ENCODE peak calls at places on chromosome 22, in seven cellular contexts. W, U, T, A, L, X and Q are unnamed samples.

GRCh38 chr22:37563153-37564081 is 3.1 kb downstream of the CDC42EP1 start:
- ATAC-seq in W (no peak), U (peak; percentile 3), T (peak; percentile 21), A (peak; percentile 0), L (peak; percentile 35), X (no peak), Q (peak; percentile 72)

GRCh38 chr22:38211556-38211955 is 9.8 kb downstream of the MAFF start:
- ATAC-seq in W (no peak), U (no peak), T (no peak), A (no peak), L (no peak), X (no peak), Q (no peak)

GRCh38 chr22:26590525-26590858 is 560 bp upstream of the TPST2 start:
- ATAC-seq in W (no peak), U (no peak), T (peak; percentile 10), A (peak; percentile 46), L (no peak), X (no peak), Q (peak; percentile 17)

GRCh38 chr22:41567452-41567768 is 6.6 kb downstream of the CSDC2 start:
- ATAC-seq in W (no peak), U (no peak), T (no peak), A (no peak), L (no peak), X (no peak), Q (no peak)

GRCh38 chr22:48717883-48718817 is 1109.5 kb downstream of the BRD1 start:
- ATAC-seq in W (no peak), U (no peak), T (no peak), A (no peak), L (no peak), X (no peak), Q (no peak)

GRCh38 chr22:45072322-45072903 is 62.6 kb upstream of the PHF21B start:
- ATAC-seq in W (no peak), U (peak; percentile 97), T (no peak), A (no peak), L (peak; percentile 83), X (no peak), Q (no peak)

GRCh38 chr22:26777402-26777801 is 120.0 kb downstream of the MIAT start:
- ATAC-seq in W (peak; percentile 60), U (no peak), T (no peak), A (no peak), L (no peak), X (no peak), Q (peak; percentile 50)

GRCh38 chr22:37186228-37186996 is 1.6 kb downstream of the C1QTNF6 start:
- ATAC-seq in W (no peak), U (peak; percentile 68), T (peak; percentile 44), A (peak; percentile 45), L (peak; percentile 57), X (peak; percentile 90), Q (no peak)

GRCh38 chr22:38016182-38017078 is 32.1 kb upstream of the SOX10 start:
- ATAC-seq in W (no peak), U (peak; percentile 51), T (no peak), A (peak; percentile 18), L (no peak), X (no peak), Q (no peak)

GRCh38 chr22:48782817-48783511 is 1044.7 kb downstream of the BRD1 start:
- ATAC-seq in W (no peak), U (peak; percentile 75), T (peak; percentile 16), A (no peak), L (no peak), X (no peak), Q (no peak)

GRCh38 chr22:37328017-37328416 is 45.7 kb downstream of the CYTH4 start:
- ATAC-seq in W (no peak), U (peak; percentile 39), T (no peak), A (no peak), L (no peak), X (no peak), Q (no peak)

GRCh38 chr22:40281717-40282116 is 64.6 kb upstream of the ADSL start:
- ATAC-seq in W (no peak), U (no peak), T (no peak), A (no peak), L (no peak), X (no peak), Q (no peak)

DNA sequence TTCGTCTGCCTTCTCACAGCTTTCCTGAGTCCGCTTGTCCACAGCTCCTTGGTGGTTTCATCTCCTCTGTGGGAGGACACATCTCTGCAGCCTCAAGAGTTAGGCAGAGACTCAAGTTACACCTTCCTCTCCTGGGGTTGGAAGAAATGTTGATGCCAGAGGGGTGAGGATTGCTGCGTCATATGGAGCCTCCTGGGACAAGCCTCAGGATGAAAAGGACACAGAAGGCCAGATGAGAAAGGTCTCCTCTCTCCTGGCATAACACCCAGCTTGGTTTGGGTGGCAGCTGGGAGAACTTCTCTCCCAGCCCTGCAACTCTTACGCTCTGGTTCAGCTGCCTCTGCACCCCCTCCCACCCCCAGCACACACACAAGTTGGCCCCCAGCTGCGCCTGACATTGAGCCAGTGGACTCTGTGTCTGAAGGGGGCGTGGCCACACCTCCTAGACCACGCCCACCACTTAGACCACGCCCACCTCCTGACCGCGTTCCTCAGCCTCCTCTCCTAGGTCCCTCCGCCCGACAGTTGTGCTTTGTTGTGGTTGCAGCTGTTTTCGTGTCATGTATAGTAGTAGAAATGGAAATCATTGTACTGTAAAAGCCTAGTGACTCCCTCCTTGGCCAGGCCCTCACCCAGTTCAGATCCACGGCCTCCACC is 11.7 kb downstream of the RASD2 start:
- ATAC-seq in W (no peak), U (peak; percentile 87), T (peak; percentile 61), A (no peak), L (no peak), X (peak; percentile 84), Q (no peak)
- TF ChIP-seq POLR2A in W (no peak), U (no peak), T (no peak), A (no peak), L (no peak), X (no peak), Q (no peak)

GRCh38 chr22:36156515-36157419 is 3.8 kb downstream of the APOL3 start:
- ATAC-seq in W (peak; percentile 66), U (no peak), T (peak; percentile 60), A (peak; percentile 83), L (no peak), X (peak; percentile 43), Q (peak; percentile 84)
- TF ChIP-seq POLR2A in W (no peak), U (no peak), T (no peak), A (peak; percentile 28), L (no peak), X (no peak), Q (no peak)

DNA sequence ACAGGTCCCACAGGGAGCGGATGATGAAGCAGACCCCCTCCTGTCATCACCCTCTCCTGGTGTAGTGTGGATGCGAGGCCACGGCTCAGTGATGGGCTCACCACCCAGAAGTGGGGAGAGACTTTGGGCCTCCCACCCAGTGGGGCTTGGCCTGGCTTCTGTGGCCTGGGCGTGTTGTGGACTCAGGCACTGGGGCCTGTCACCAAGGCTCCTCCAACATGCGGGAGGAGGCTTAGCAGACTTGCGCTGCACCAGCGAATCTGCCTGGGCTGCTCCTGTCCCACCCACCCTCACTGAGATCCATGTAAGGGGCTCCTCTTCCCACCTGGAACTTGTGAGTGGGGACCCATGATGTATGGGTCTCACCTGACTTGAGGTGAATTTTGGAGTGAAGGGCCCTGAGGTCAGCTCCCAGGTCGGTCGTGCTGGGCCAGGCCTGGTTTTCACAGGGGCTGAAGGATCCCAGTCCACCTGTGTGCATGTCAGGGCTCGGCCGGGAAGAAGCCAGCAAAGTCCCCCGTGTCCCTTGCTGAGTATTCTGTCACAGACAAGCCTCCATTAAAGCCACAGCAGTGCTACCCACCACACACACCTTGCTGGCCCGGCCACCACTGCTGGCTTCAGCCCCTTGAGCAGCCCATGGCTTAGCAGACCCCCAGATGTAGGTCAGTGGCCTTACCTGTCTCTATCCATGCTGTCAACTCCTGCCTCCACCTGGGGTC is 4.2 kb downstream of the THAP7 start:
- ATAC-seq in W (no peak), U (no peak), T (no peak), A (no peak), L (no peak), X (no peak), Q (no peak)
- TF ChIP-seq POLR2A in W (no peak), U (no peak), T (no peak), A (no peak), L (no peak), X (peak; percentile 47), Q (no peak)

GRCh38 chr22:46734830-46735453 is 3.1 kb downstream of the CERK start:
- ATAC-seq in W (no peak), U (no peak), T (no peak), A (peak; percentile 9), L (no peak), X (peak; percentile 64), Q (no peak)
- TF ChIP-seq POLR2A in W (no peak), U (no peak), T (no peak), A (peak; percentile 20), L (no peak), X (peak; percentile 46), Q (no peak)

DNA sequence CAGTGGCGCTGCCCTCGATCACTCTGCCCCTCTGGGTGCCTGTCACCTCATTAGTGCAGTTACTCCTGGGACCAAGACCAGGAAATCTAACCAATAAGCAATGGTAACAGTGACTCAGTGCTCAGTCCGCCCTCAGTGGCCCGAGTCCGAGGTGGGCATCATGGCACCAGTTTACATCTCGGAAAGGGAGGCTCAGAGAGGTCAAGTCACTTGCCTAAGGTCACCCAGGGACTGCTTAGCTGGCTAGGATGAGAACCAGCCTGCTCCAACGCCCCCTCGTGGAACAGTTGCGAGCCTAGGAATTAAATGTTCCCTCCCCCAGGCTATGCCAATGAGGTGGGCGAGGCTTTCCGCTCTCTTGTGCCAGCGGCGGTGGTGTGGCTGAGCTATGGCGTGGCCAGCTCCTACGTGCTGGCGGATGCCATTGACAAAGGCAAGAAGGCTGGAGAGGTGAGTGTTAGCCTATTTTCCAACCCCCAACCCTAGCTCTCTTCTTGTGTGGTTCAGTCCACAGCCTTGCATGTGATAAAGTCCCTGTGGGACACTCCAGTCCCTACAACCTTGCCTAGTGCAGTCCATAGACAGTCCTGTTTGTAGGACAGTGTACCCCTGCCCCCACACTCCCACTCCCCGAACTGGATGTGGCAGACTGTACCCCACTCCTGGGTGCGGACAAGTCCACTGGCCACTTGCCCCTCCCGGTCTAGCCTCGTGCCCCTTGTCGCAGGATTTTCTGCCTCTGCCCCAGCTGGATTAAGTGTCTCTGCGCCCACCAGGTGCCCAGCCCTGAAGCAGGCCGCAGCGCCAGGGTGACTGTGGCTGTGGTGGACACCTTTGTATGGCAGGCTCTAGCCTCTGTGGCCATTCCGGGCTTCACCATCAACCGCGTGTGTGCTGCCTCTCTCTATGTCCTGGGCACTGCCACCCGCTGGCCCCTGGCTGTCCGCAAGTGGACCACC is 1.1 kb downstream of the MTFP1 start:
- ATAC-seq in W (no peak), U (peak; percentile 50), T (peak; percentile 16), A (peak; percentile 29), L (peak; percentile 21), X (peak; percentile 64), Q (peak; percentile 7)
- TF ChIP-seq POLR2A in W (no peak), U (peak; percentile 14), T (no peak), A (no peak), L (no peak), X (no peak), Q (no peak)

GRCh38 chr22:50112151-50113118 is 22.6 kb downstream of the MOV10L1 start:
- ATAC-seq in W (no peak), U (no peak), T (peak; percentile 58), A (peak; percentile 83), L (no peak), X (no peak), Q (no peak)
- TF ChIP-seq POLR2A in W (no peak), U (no peak), T (no peak), A (no peak), L (no peak), X (no peak), Q (no peak)